ENCODE peak calls at places on chromosomes 3 and 15, in seven cellular contexts. E is astrocyte of the hippocampus; H is activated naive CD8-positive, alpha-beta T cell treated with anti-CD3 and anti-CD28 coated beads, Interleukin-2, amount 10 ng/mL, durations not matched to agents 7 days and 5 days; B is kidney epithelial cell; T is activated CD8-positive, alpha-beta T cell treated with anti-CD3 and anti-CD28 coated beads for 36 hours; J is hippocampal formation; V is NCI-H1417. C is an unnamed sample.

GRCh38 chr3:29279276-29279675 is 1.6 kb upstream of the RBMS3 start:
- DNase-seq in B (no peak), J (no peak), T (no peak), H (no peak), E (no peak), V (no peak), C (no peak)

GRCh38 chr3:131020122-131020693 is 6.4 kb downstream of the ASTE1 start:
- DNase-seq in J (no peak), E (no peak), H (no peak), B (no peak), V (no peak), T (no peak), C (no peak)

GRCh38 chr15:72591361-72591760 is 63.1 kb upstream of the GOLGA6B start:
- DNase-seq in J (no peak), V (no peak), E (peak; percentile 68), H (no peak), T (no peak), B (no peak), C (no peak)

GRCh38 chr3:151443583-151443982 is 17.3 kb downstream of the IGSF10 start:
- DNase-seq in H (no peak), J (no peak), E (peak; percentile 53), V (no peak), T (no peak), B (no peak), C (no peak)

GRCh38 chr3:23567917-23568316 is 237.8 kb upstream of the UBE2E1 start:
- DNase-seq in B (peak; percentile 92), T (no peak), E (peak; percentile 95), H (no peak), J (no peak), V (no peak), C (no peak)

GRCh38 chr3:77795013-77795412 is 755.1 kb downstream of the ROBO2 start:
- DNase-seq in T (no peak), J (no peak), H (no peak), E (no peak), V (no peak), B (no peak), C (no peak)

GRCh38 chr3:7392206-7392605 is 531.3 kb downstream of the GRM7 start:
- DNase-seq in E (no peak), J (no peak), B (no peak), H (no peak), T (no peak), V (no peak), C (no peak)

GRCh38 chr15:60005352-60006202 is 1.5 kb downstream of the FOXB1 start:
- DNase-seq in V (peak; percentile 80), T (peak; percentile 28), J (no peak), B (no peak), E (no peak), H (peak; percentile 66), C (no peak)

GRCh38 chr15:50907866-50908208 is 646 bp upstream of the AP4E1 start:
- DNase-seq in T (peak; percentile 72), H (no peak), J (no peak), B (no peak), V (peak; percentile 59), E (peak; percentile 57), C (peak; percentile 28)

GRCh38 chr3:142844339-142844977 is 44.4 kb downstream of the PCOLCE2 start:
- DNase-seq in H (no peak), V (no peak), E (peak; percentile 36), J (no peak), T (peak; percentile 16), B (no peak), C (no peak)

GRCh38 chr15:101028772-101029438 is 109.7 kb downstream of the LRRK1 start:
- DNase-seq in E (no peak), T (no peak), B (no peak), V (no peak), H (no peak), J (no peak), C (no peak)

GRCh38 chr3:121916189-121916588 is 22.0 kb downstream of the SLC15A2 start:
- DNase-seq in V (no peak), B (no peak), H (no peak), J (no peak), T (no peak), E (peak; percentile 49), C (no peak)

GRCh38 chr15:48858401-48858800 is 19.5 kb upstream of the EID1 start:
- DNase-seq in J (no peak), E (peak; percentile 27), T (no peak), H (no peak), V (no peak), B (no peak), C (no peak)

GRCh38 chr3:69143055-69143454 is 20.7 kb upstream of the LMOD3 start:
- DNase-seq in H (no peak), J (no peak), B (no peak), V (no peak), E (no peak), T (no peak), C (no peak)

GRCh38 chr3:175585898-175586297 is 726.8 kb downstream of the NAALADL2 start:
- DNase-seq in E (peak; percentile 49), T (no peak), V (no peak), B (peak; percentile 14), J (no peak), H (no peak), C (no peak)

GRCh38 chr15:98649621-98649995 is 1.3 kb downstream of the IGF1R start:
- DNase-seq in J (no peak), H (peak; percentile 70), E (peak; percentile 65), B (no peak), V (peak; percentile 74), T (peak; percentile 61), C (no peak)

GRCh38 chr3:50381315-50381714 is 22.0 kb upstream of the TMEM115 start:
- DNase-seq in B (no peak), V (peak; percentile 62), H (no peak), J (no peak), T (no peak), E (no peak), C (no peak)

GRCh38 chr3:196970547-196971093 is 2.0 kb upstream of the PIGZ start:
- DNase-seq in B (no peak), T (no peak), H (no peak), J (no peak), V (no peak), E (no peak), C (no peak)

GRCh38 chr3:17394541-17395179 is 347.8 kb downstream of the TBC1D5 start:
- DNase-seq in V (no peak), B (no peak), H (no peak), E (no peak), J (no peak), T (no peak), C (no peak)

GRCh38 chr15:98881526-98882517 is 125.8 kb downstream of the PGPEP1L start:
- DNase-seq in E (peak; percentile 56), V (peak; percentile 24), T (peak; percentile 14), H (no peak), J (peak; percentile 34), B (no peak), C (no peak)

GRCh38 chr3:128004661-128005060 is 47.6 kb upstream of the SEC61A1 start:
- DNase-seq in E (no peak), B (no peak), H (no peak), T (no peak), V (no peak), J (no peak), C (no peak)

C was measured in omental fat pad.